ENCODE peak calls at places on chromosome 20, in seven cellular contexts. H is activated T-helper 1 cell treated with anti-CD3 and anti-CD28 coated beads, Interleukin-2, amount 50 U/mL, for 16 hours; K is neural crest cell; X is NCI-H1417; S is cardiac muscle cell; B is kidney glomerular epithelial cell; F is endothelial cell. G is an unnamed sample.

GRCh38 chr20:57579898-57580447 is 19.1 kb downstream of the PCK1 start:
- DNase-seq in B (peak), H (no peak), S (no peak), X (no peak), K (no peak), F (no peak), G (no peak)

GRCh38 chr20:59095140-59095539 is 52.6 kb upstream of the PRELID3B start:
- DNase-seq in S (no peak), X (no peak), B (no peak), H (no peak), F (no peak), K (no peak), G (no peak)

GRCh38 chr20:41408131-41408789 is 41.6 kb upstream of the EMILIN3 start:
- DNase-seq in F (no peak), B (no peak), K (no peak), S (no peak), H (no peak), X (no peak), G (no peak)

GRCh38 chr20:35226775-35227681 is 538 bp downstream of the MMP24 start:
- DNase-seq in B (peak), H (no peak), K (peak), S (peak), X (peak), F (peak), G (peak)

GRCh38 chr20:1469925-1470571 is 3.4 kb upstream of the NSFL1C start:
- DNase-seq in F (peak), X (peak), B (peak), S (peak), H (no peak), K (peak), G (peak)

GRCh38 chr20:57071283-57071701 is 195.1 kb downstream of the BMP7 start:
- DNase-seq in H (no peak), X (peak), S (no peak), K (no peak), F (no peak), B (no peak), G (peak)

GRCh38 chr20:48813930-48814546 is 13.8 kb downstream of the PREX1 start:
- DNase-seq in K (no peak), S (no peak), B (no peak), F (no peak), H (no peak), X (no peak), G (no peak)

GRCh38 chr20:3672864-3673550 is 8.8 kb downstream of the ADAM33 start:
- DNase-seq in K (no peak), S (no peak), X (no peak), H (no peak), F (no peak), B (no peak), G (no peak)

GRCh38 chr20:52171025-52171424 is 20.6 kb downstream of the ZFP64 start:
- DNase-seq in B (no peak), F (no peak), H (no peak), X (no peak), K (no peak), S (no peak), G (no peak)